ENCODE peak calls at places on chromosomes 5 and 9, in five cellular contexts. One of them, this sample, is unnamed.

GRCh38 chr5:10628601-10629000 is 64.7 kb downstream of the ANKRD33B start:
- DNase-seq in GM20000: no peak
- DNase-seq in left lung: no peak
- DNase-seq in Peyer's patch: peak
- DNase-seq in CD8-positive, alpha-beta T cell: no peak
- DNase-seq in this sample: no peak

GRCh38 chr9:91820126-91820750 is 129.8 kb downstream of the ROR2 start:
- DNase-seq in GM20000: no peak
- DNase-seq in left lung: no peak
- DNase-seq in Peyer's patch: no peak
- DNase-seq in CD8-positive, alpha-beta T cell: no peak
- DNase-seq in this sample: no peak

GRCh38 chr9:35277171-35277520 is 115.3 kb downstream of the UNC13B start:
- DNase-seq in GM20000: no peak
- DNase-seq in left lung: no peak
- DNase-seq in Peyer's patch: no peak
- DNase-seq in CD8-positive, alpha-beta T cell: no peak
- DNase-seq in this sample: no peak

GRCh38 chr5:95471447-95471846 is 80.3 kb downstream of the FAM81B start:
- DNase-seq in GM20000: no peak
- DNase-seq in left lung: peak
- DNase-seq in Peyer's patch: no peak
- DNase-seq in CD8-positive, alpha-beta T cell: no peak
- DNase-seq in this sample: no peak

GRCh38 chr9:131417264-131418142 is 23.6 kb downstream of the PRRC2B start:
- DNase-seq in GM20000: peak
- DNase-seq in left lung: no peak
- DNase-seq in Peyer's patch: no peak
- DNase-seq in CD8-positive, alpha-beta T cell: no peak
- DNase-seq in this sample: no peak

GRCh38 chr5:74199436-74200210 is 440.9 kb downstream of the ENC1 start:
- DNase-seq in GM20000: no peak
- DNase-seq in left lung: no peak
- DNase-seq in Peyer's patch: no peak
- DNase-seq in CD8-positive, alpha-beta T cell: no peak
- DNase-seq in this sample: no peak

GRCh38 chr5:14945021-14945420 is 73.4 kb upstream of the ANKH start:
- DNase-seq in GM20000: no peak
- DNase-seq in left lung: no peak
- DNase-seq in Peyer's patch: no peak
- DNase-seq in CD8-positive, alpha-beta T cell: no peak
- DNase-seq in this sample: no peak

GRCh38 chr5:112573441-112573840 is 154.4 kb upstream of the EPB41L4A start:
- DNase-seq in GM20000: no peak
- DNase-seq in left lung: no peak
- DNase-seq in Peyer's patch: no peak
- DNase-seq in CD8-positive, alpha-beta T cell: no peak
- DNase-seq in this sample: no peak

GRCh38 chr9:27539479-27540441 is 10.1 kb upstream of the MOB3B start:
- DNase-seq in GM20000: no peak
- DNase-seq in left lung: peak
- DNase-seq in Peyer's patch: peak
- DNase-seq in CD8-positive, alpha-beta T cell: no peak
- DNase-seq in this sample: no peak

GRCh38 chr5:135141303-135142268 is 107.6 kb upstream of the PITX1 start:
- DNase-seq in GM20000: no peak
- DNase-seq in left lung: no peak
- DNase-seq in Peyer's patch: peak
- DNase-seq in CD8-positive, alpha-beta T cell: no peak
- DNase-seq in this sample: no peak

GRCh38 chr9:95010431-95010838 is 283.9 kb downstream of the AOPEP start:
- DNase-seq in GM20000: no peak
- DNase-seq in left lung: no peak
- DNase-seq in Peyer's patch: no peak
- DNase-seq in CD8-positive, alpha-beta T cell: no peak
- DNase-seq in this sample: no peak

GRCh38 chr5:37554938-37555337 is 175.8 kb downstream of the WDR70 start:
- DNase-seq in GM20000: peak
- DNase-seq in left lung: no peak
- DNase-seq in Peyer's patch: no peak
- DNase-seq in CD8-positive, alpha-beta T cell: no peak
- DNase-seq in this sample: no peak
- TF ChIP-seq CTCF in GM20000: peak
- TF ChIP-seq CTCF in left lung: peak
- TF ChIP-seq CTCF in Peyer's patch: peak
- TF ChIP-seq CTCF in CD8-positive, alpha-beta T cell: no peak
- TF ChIP-seq CTCF in this sample: peak

GRCh38 chr9:113998529-113999255 is 79.4 kb downstream of the AMBP start:
- DNase-seq in GM20000: no peak
- DNase-seq in left lung: peak
- DNase-seq in Peyer's patch: peak
- DNase-seq in CD8-positive, alpha-beta T cell: no peak
- DNase-seq in this sample: no peak
- TF ChIP-seq CTCF in GM20000: no peak
- TF ChIP-seq CTCF in left lung: no peak
- TF ChIP-seq CTCF in Peyer's patch: no peak
- TF ChIP-seq CTCF in CD8-positive, alpha-beta T cell: no peak
- TF ChIP-seq CTCF in this sample: peak

GRCh38 chr9:4296217-4296616 is 3.7 kb downstream of the GLIS3 start:
- DNase-seq in GM20000: no peak
- DNase-seq in left lung: no peak
- DNase-seq in Peyer's patch: no peak
- DNase-seq in CD8-positive, alpha-beta T cell: no peak
- DNase-seq in this sample: no peak

GRCh38 chr9:4290427-4290837 is 9.4 kb downstream of the GLIS3 start:
- DNase-seq in GM20000: no peak
- DNase-seq in left lung: no peak
- DNase-seq in Peyer's patch: no peak
- DNase-seq in CD8-positive, alpha-beta T cell: no peak
- DNase-seq in this sample: no peak

GRCh38 chr9:4292781-4293180 is 7.1 kb downstream of the GLIS3 start:
- DNase-seq in GM20000: no peak
- DNase-seq in left lung: no peak
- DNase-seq in Peyer's patch: no peak
- DNase-seq in CD8-positive, alpha-beta T cell: no peak
- DNase-seq in this sample: no peak

GRCh38 chr9:4295160-4295559 is 4.7 kb downstream of the GLIS3 start:
- DNase-seq in GM20000: no peak
- DNase-seq in left lung: no peak
- DNase-seq in Peyer's patch: no peak
- DNase-seq in CD8-positive, alpha-beta T cell: no peak
- DNase-seq in this sample: no peak

DNA sequence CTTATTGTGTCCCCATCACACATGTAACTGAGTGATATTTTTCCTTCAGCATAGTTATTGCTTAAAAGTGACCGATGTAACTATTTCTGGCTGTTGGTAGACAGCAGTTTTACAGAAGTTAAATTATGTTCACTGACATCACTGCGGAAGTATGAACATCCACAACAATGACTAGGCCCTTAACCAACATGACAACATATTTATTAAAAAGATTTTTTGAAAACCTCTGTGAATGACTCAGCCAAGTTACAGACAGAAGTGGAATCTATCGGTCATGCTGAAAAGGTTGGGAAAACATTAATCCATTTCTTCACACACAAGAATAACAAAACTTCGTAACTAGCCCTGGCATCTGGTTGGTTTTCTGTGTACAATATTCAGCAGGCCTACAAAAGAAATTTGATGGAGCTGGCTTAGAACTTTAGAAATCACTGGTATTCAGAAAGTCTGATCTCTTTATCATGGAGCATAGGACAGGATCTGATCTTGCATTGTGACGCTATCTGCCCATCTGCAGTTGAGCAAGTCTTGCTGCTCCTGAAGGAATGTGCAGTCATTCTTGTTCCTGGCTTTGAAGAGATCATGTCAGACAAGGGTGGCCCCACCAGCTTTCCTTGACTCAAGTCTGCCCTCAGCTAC is 6.5 kb downstream of the GLIS3 start:
- DNase-seq in GM20000: no peak
- DNase-seq in left lung: no peak
- DNase-seq in Peyer's patch: no peak
- DNase-seq in CD8-positive, alpha-beta T cell: no peak
- DNase-seq in this sample: no peak
- TF ChIP-seq CTCF in GM20000: no peak
- TF ChIP-seq CTCF in left lung: no peak
- TF ChIP-seq CTCF in Peyer's patch: no peak
- TF ChIP-seq CTCF in CD8-positive, alpha-beta T cell: no peak
- TF ChIP-seq CTCF in this sample: no peak

GRCh38 chr5:59040007-59040803 is 457.3 kb downstream of the RAB3C start:
- DNase-seq in GM20000: no peak
- DNase-seq in left lung: no peak
- DNase-seq in Peyer's patch: no peak
- DNase-seq in CD8-positive, alpha-beta T cell: no peak
- DNase-seq in this sample: no peak

GRCh38 chr5:59041355-59041754 is 458.5 kb downstream of the RAB3C start:
- DNase-seq in GM20000: no peak
- DNase-seq in left lung: no peak
- DNase-seq in Peyer's patch: no peak
- DNase-seq in CD8-positive, alpha-beta T cell: no peak
- DNase-seq in this sample: no peak

GRCh38 chr5:59042201-59042600 is 459.3 kb downstream of the RAB3C start:
- DNase-seq in GM20000: no peak
- DNase-seq in left lung: no peak
- DNase-seq in Peyer's patch: no peak
- DNase-seq in CD8-positive, alpha-beta T cell: no peak
- DNase-seq in this sample: no peak

GRCh38 chr5:59039296-59040006 is 456.6 kb downstream of the RAB3C start:
- DNase-seq in GM20000: peak
- DNase-seq in left lung: peak
- DNase-seq in Peyer's patch: peak
- DNase-seq in CD8-positive, alpha-beta T cell: peak
- DNase-seq in this sample: peak

GRCh38 chr5:59040804-59041201 is 457.9 kb downstream of the RAB3C start:
- DNase-seq in GM20000: no peak
- DNase-seq in left lung: no peak
- DNase-seq in Peyer's patch: no peak
- DNase-seq in CD8-positive, alpha-beta T cell: no peak
- DNase-seq in this sample: no peak
- TF ChIP-seq CTCF in GM20000: no peak
- TF ChIP-seq CTCF in left lung: no peak
- TF ChIP-seq CTCF in Peyer's patch: no peak
- TF ChIP-seq CTCF in CD8-positive, alpha-beta T cell: no peak
- TF ChIP-seq CTCF in this sample: no peak

This sample was measured in right lobe of liver.